ENCODE peak calls at places on chromosomes 3 and 15, in five cellular contexts. Z is neuronal stem cell, U is H9, X is H1, S is mesenchymal stem cell. P is an unnamed sample.

GRCh38 chr15:63668601-63669000 is 71.4 kb downstream of the FBXL22 start:
- DNase-seq in S (no peak), U (no peak), X (no peak), Z (no peak), P (no peak)

GRCh38 chr15:33309602-33310276 is 1.0 kb upstream of the RYR3 start:
- DNase-seq in U (peak; percentile 72), Z (peak; percentile 38), S (no peak), X (no peak), P (no peak)

GRCh38 chr15:89389841-89390603 is 55.4 kb upstream of the POLG start:
- DNase-seq in S (no peak), X (no peak), U (peak; percentile 34), Z (no peak), P (no peak)

GRCh38 chr3:156811092-156811862 is 14.9 kb upstream of the LEKR1 start:
- DNase-seq in X (no peak), S (peak; percentile 78), Z (peak; percentile 9), U (no peak), P (peak; percentile 36)

GRCh38 chr3:151630035-151630434 is 103.7 kb upstream of the AADACL2 start:
- DNase-seq in X (no peak), U (no peak), Z (no peak), S (peak; percentile 49), P (no peak)

GRCh38 chr3:37902674-37903073 is 41.0 kb downstream of the CTDSPL start:
- DNase-seq in S (no peak), Z (no peak), U (no peak), X (no peak), P (no peak)

GRCh38 chr3:198113219-198114053 is 153.4 kb downstream of the LMLN start:
- DNase-seq in U (peak; percentile 53), Z (no peak), X (no peak), S (peak; percentile 3), P (no peak)

GRCh38 chr3:24522155-24522579 is 27.5 kb upstream of the THRB start:
- DNase-seq in S (no peak), Z (peak; percentile 15), U (peak; percentile 39), X (no peak), P (no peak)

GRCh38 chr15:96170616-96171270 is 159.8 kb upstream of the NR2F2 start:
- DNase-seq in U (no peak), S (peak; percentile 53), Z (no peak), X (no peak), P (no peak)

GRCh38 chr3:114686624-114687023 is 392.8 kb downstream of the TIGIT start:
- DNase-seq in Z (no peak), U (no peak), X (no peak), S (no peak), P (no peak)

GRCh38 chr3:195809291-195809785 is 2.4 kb downstream of the MUC4 start:
- DNase-seq in U (no peak), Z (no peak), S (no peak), X (no peak), P (no peak)

DNA sequence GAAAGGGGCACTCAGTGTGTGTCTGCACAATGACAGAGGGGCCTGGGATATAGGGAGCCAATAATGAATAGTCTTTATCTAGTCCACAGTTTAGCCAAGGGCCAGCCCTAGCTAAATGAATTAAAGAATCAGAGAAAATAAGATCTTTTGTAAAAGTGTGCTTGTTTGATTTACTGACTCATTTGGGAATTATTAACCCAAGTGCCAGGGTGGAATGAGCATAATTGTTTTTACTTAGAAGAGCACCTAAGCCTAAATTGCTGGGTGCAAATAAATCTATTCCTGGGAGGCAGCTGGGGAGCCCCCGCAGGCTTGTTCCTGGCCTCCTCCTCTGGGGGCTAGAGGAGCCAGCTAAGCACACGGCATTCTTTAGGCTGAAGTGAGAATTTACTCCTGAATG is 405.2 kb upstream of the SUCLG2 start:
- DNase-seq in U (no peak), X (no peak), S (no peak), Z (no peak), P (no peak)
- H2BK12ac ChIP-seq in U (no peak overlapping the region), X (no peak overlapping the region), S (no peak overlapping the region), Z (no peak overlapping the region), P (no peak overlapping the region)

GRCh38 chr3:99731499-99731898 is 86.2 kb upstream of the CMSS1 start:
- DNase-seq in S (no peak), X (no peak), Z (no peak), U (no peak), P (no peak)
- H2BK12ac ChIP-seq in S (no peak overlapping the region), X (no peak overlapping the region), Z (no peak overlapping the region), U (no peak overlapping the region), P (no peak overlapping the region)

GRCh38 chr3:9033867-9034266 is 70.6 kb upstream of the RAD18 start:
- DNase-seq in U (no peak), X (no peak), Z (no peak), S (no peak), P (no peak)

GRCh38 chr3:9037113-9037715 is 73.9 kb upstream of the RAD18 start:
- DNase-seq in X (no peak), S (no peak), Z (no peak), U (no peak), P (no peak)

GRCh38 chr3:9036327-9037112 is 73.2 kb upstream of the RAD18 start:
- DNase-seq in Z (no peak), S (no peak), X (no peak), U (no peak), P (no peak)

GRCh38 chr3:9032236-9032777 is 69.0 kb upstream of the RAD18 start:
- DNase-seq in U (no peak), S (no peak), Z (no peak), X (no peak), P (peak; percentile 87)

GRCh38 chr3:9035473-9035872 is 72.2 kb upstream of the RAD18 start:
- DNase-seq in U (no peak), Z (no peak), S (no peak), X (no peak), P (no peak)
- H2BK12ac ChIP-seq in U (no peak overlapping the region), Z (no peak overlapping the region), S (no peak overlapping the region), X (no peak overlapping the region), P (no peak overlapping the region)

GRCh38 chr3:140844072-140844471 is 97.6 kb upstream of the SLC25A36 start:
- DNase-seq in X (no peak), Z (no peak), U (no peak), S (no peak), P (no peak)
- H2BK12ac ChIP-seq in X (no peak overlapping the region), Z (no peak overlapping the region), U (no peak overlapping the region), S (no peak overlapping the region), P (no peak overlapping the region)

DNA sequence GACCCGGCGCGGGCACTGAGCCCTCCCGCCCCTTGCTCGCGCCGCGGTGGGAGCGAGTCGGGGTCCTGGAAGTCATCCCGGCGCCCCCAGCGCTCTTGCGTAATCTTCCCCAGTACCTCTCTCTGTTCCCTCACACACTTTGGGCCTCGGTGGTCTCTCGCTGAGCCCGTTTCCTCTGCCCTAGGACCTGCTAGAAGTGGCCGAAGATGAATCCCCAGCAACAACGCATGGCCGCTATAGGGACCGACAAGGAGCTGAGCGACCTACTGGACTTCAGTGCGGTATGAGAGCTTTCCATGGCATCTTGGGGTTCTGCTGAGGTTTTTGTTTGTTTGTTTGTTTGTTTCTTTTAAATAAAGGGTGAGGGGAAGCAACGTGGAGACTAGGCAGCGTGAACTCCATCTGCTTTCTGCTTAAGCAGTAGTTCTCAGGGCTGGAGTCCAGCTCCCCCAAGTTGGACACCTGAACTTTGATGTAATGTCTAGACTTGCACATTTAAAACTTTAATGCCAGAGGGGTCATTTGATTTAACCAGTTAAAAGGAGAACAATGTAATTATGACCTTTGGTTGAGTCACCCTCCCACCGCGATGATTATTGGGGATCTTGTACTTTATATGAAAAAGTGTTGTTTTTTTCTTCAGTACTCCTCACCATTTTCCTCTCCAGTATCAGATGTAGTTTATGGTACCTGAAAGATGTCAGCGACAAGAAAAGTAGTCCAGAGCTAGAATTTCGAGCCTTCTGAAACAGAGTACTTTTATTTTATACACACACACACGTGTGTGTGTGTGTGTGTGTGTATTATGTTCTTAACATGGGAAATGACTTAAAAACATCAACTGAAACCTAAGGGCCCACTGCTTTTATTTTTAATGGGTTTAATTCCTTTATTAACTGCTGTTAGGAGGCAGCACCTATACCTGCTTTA is 1.5 kb downstream of the TCF12 start:
- DNase-seq in Z (no peak), U (peak; percentile 61), S (peak; percentile 61), X (no peak), P (peak; percentile 13)
- H2BK12ac ChIP-seq in Z (no peak overlapping the region), U (no peak overlapping the region), S (no peak overlapping the region), X (peak overlapping the region; percentile 94), P (no peak overlapping the region)